ENCODE peak calls at places on chromosomes 12 and 14, in nine cellular contexts. Y, A, X, R, K, V, D, Q and W are unnamed samples.

GRCh38 chr14:88301381-88301780 is 21.7 kb downstream of the KCNK10 start:
- DNase-seq in V (no peak), Q (no peak), R (no peak), A (no peak), Y (no peak), D (no peak), K (no peak), X (no peak), W (no peak)

GRCh38 chr14:100849432-100849831 is 23.5 kb downstream of the MEG3 start:
- DNase-seq in Y (no peak), V (no peak), D (no peak), X (no peak), K (no peak), Q (no peak), A (peak), R (no peak), W (no peak)

GRCh38 chr14:35331605-35332516 is 39.7 kb downstream of the PSMA6 start:
- DNase-seq in D (no peak), X (peak), K (no peak), Q (no peak), Y (peak), A (peak), R (no peak), V (no peak), W (no peak)

GRCh38 chr14:24982472-24983155 is 67.3 kb downstream of the STXBP6 start:
- DNase-seq in Q (no peak), A (peak), K (no peak), X (no peak), R (no peak), D (no peak), V (no peak), Y (no peak), W (no peak)

GRCh38 chr14:78697341-78697740 is 527.2 kb downstream of the NRXN3 start:
- DNase-seq in Q (no peak), V (no peak), K (no peak), X (no peak), R (no peak), A (peak), D (no peak), Y (peak), W (no peak)

GRCh38 chr14:104291123-104292000 is 153.0 kb downstream of the KIF26A start:
- DNase-seq in Y (no peak), A (no peak), X (no peak), R (no peak), V (no peak), D (no peak), K (no peak), Q (peak), W (no peak)

GRCh38 chr14:65250162-65250495 is 147.8 kb upstream of the MAX start:
- DNase-seq in R (no peak), D (no peak), A (no peak), K (no peak), X (no peak), Q (no peak), Y (no peak), V (no peak), W (no peak)

GRCh38 chr14:59600211-59600945 is 23.8 kb upstream of the CCDC175 start:
- DNase-seq in Q (no peak), V (no peak), R (no peak), A (no peak), Y (no peak), K (no peak), X (no peak), D (no peak), W (no peak)

GRCh38 chr14:66628646-66629045 is 120.7 kb downstream of the GPHN start:
- DNase-seq in X (no peak), K (no peak), A (no peak), Q (no peak), Y (no peak), V (no peak), D (no peak), R (no peak), W (no peak)

GRCh38 chr14:61516957-61517356 is 178.4 kb upstream of the HIF1A start:
- DNase-seq in A (peak), R (peak), V (no peak), Q (no peak), X (no peak), D (no peak), Y (no peak), K (no peak), W (no peak)

GRCh38 chr14:103724116-103724515 is 8.5 kb downstream of the ZFYVE21 start:
- DNase-seq in X (no peak), R (no peak), K (no peak), Q (no peak), D (no peak), Y (no peak), A (no peak), V (no peak), W (no peak)

GRCh38 chr14:71206766-71207371 is 299.6 kb downstream of the PCNX1 start:
- DNase-seq in X (no peak), Q (no peak), A (peak), K (no peak), D (no peak), V (no peak), Y (peak), R (peak), W (no peak)

GRCh38 chr12:105574056-105574715 is 243.7 kb downstream of the C12orf75 start:
- DNase-seq in Y (no peak), X (no peak), R (no peak), D (no peak), A (peak), K (no peak), V (no peak), Q (no peak), W (no peak)

GRCh38 chr12:127284021-127284420 is 982.9 kb upstream of the TMEM132C start:
- DNase-seq in V (no peak), Q (no peak), K (no peak), D (no peak), A (peak), Y (no peak), X (no peak), R (no peak), W (no peak)

GRCh38 chr14:105475916-105476845 is 1.6 kb downstream of the CRIP2 start:
- DNase-seq in K (no peak), Q (no peak), A (no peak), D (peak), V (no peak), R (no peak), X (no peak), Y (no peak), W (no peak)

GRCh38 chr12:76666272-76666845 is 97.6 kb upstream of the ZDHHC17 start:
- DNase-seq in D (no peak), R (no peak), V (no peak), Y (no peak), A (no peak), K (no peak), Q (no peak), X (no peak), W (no peak)